ENCODE peak calls at places on chromosomes 3 and 15, in nine cellular contexts. Q is HFF-Myc, S is right lobe of liver, D is HL-60, P is AG04449, J is AG04450, X is ovary, T is cardiac muscle cell, K is heart right ventricle. A is an unnamed sample.

GRCh38 chr3:14201881-14202684 is 23.5 kb downstream of the LSM3 start:
- DNase-seq in Q (no peak), S (peak; percentile 72), D (no peak), P (no peak), J (no peak), X (no peak), T (no peak), K (no peak), A (no peak)

GRCh38 chr3:53509494-53509893 is 15.1 kb downstream of the CACNA1D start:
- DNase-seq in Q (no peak), S (no peak), D (no peak), P (no peak), J (no peak), X (no peak), T (no peak), K (no peak), A (no peak)

GRCh38 chr3:100427694-100428093 is 26.4 kb downstream of the LNP1 start:
- DNase-seq in Q (no peak), S (no peak), D (no peak), P (no peak), J (no peak), X (no peak), T (peak; percentile 83), K (peak; percentile 42), A (no peak)

GRCh38 chr15:38129531-38130199 is 123.0 kb upstream of the SPRED1 start:
- DNase-seq in Q (peak; percentile 100), S (peak; percentile 23), D (peak; percentile 58), P (peak; percentile 85), J (peak; percentile 98), X (peak; percentile 81), T (peak; percentile 100), K (peak; percentile 85), A (no peak)

GRCh38 chr3:189621948-189622603 is 9.1 kb upstream of the TP63 start:
- DNase-seq in Q (no peak), S (peak; percentile 38), D (no peak), P (no peak), J (no peak), X (no peak), T (peak; percentile 26), K (no peak), A (no peak)

GRCh38 chr3:119601154-119601553 is 3.5 kb downstream of the PLA1A start:
- DNase-seq in Q (no peak), S (no peak), D (no peak), P (no peak), J (no peak), X (no peak), T (no peak), K (no peak), A (no peak)

GRCh38 chr3:148681080-148681479 is 16.6 kb upstream of the AGTR1 start:
- DNase-seq in Q (no peak), S (no peak), D (no peak), P (no peak), J (no peak), X (no peak), T (no peak), K (no peak), A (no peak)

GRCh38 chr3:99808163-99808794 is 9.4 kb upstream of the CMSS1 start:
- DNase-seq in Q (peak; percentile 72), S (no peak), D (peak; percentile 60), P (peak; percentile 51), J (peak; percentile 71), X (no peak), T (peak; percentile 88), K (peak; percentile 39), A (peak; percentile 58)

GRCh38 chr3:156098437-156099035 is 21.8 kb upstream of the KCNAB1 start:
- DNase-seq in Q (no peak), S (no peak), D (no peak), P (no peak), J (no peak), X (no peak), T (no peak), K (no peak), A (no peak)

GRCh38 chr3:30162579-30162978 is 443.8 kb upstream of the TGFBR2 start:
- DNase-seq in Q (peak; percentile 66), S (no peak), D (no peak), P (peak; percentile 85), J (peak; percentile 54), X (no peak), T (peak; percentile 26), K (no peak), A (no peak)

GRCh38 chr15:47431501-47431900 is 285.8 kb upstream of the SEMA6D start:
- DNase-seq in Q (no peak), S (no peak), D (no peak), P (peak; percentile 86), J (peak; percentile 62), X (no peak), T (peak; percentile 82), K (no peak), A (no peak)

GRCh38 chr15:59524331-59524731 is 86.3 kb downstream of the FAM81A start:
- DNase-seq in Q (no peak), S (no peak), D (no peak), P (no peak), J (no peak), X (no peak), T (no peak), K (no peak), A (no peak)

GRCh38 chr15:92715753-92716152 is 60.2 kb upstream of the FAM174B start:
- DNase-seq in Q (no peak), S (no peak), D (no peak), P (no peak), J (no peak), X (peak; percentile 47), T (peak; percentile 75), K (no peak), A (no peak)

GRCh38 chr15:100318880-100319279 is 22.9 kb downstream of the ADAMTS17 start:
- DNase-seq in Q (no peak), S (no peak), D (no peak), P (no peak), J (no peak), X (no peak), T (no peak), K (no peak), A (no peak)

GRCh38 chr3:149085828-149086231 is 503 bp downstream of the HLTF start:
- DNase-seq in Q (no peak), S (no peak), D (no peak), P (no peak), J (no peak), X (no peak), T (peak; percentile 40), K (peak; percentile 8), A (peak; percentile 39)

GRCh38 chr15:51382787-51383186 is 41.3 kb downstream of the GLDN start:
- DNase-seq in Q (no peak), S (no peak), D (no peak), P (no peak), J (peak; percentile 11), X (no peak), T (peak; percentile 69), K (no peak), A (peak; percentile 30)

GRCh38 chr3:111926266-111926676 is 52.6 kb upstream of the ABHD10 start:
- DNase-seq in Q (no peak), S (no peak), D (no peak), P (no peak), J (no peak), X (no peak), T (no peak), K (no peak), A (no peak)

GRCh38 chr3:42216820-42217416 is 49.1 kb downstream of the CCK start:
- DNase-seq in Q (no peak), S (no peak), D (no peak), P (no peak), J (no peak), X (no peak), T (no peak), K (no peak), A (peak; percentile 73)

GRCh38 chr15:62163847-62164499 is 1.1 kb downstream of the C2CD4B start:
- DNase-seq in Q (no peak), S (peak; percentile 27), D (no peak), P (no peak), J (no peak), X (no peak), T (no peak), K (no peak), A (no peak)

GRCh38 chr3:190385835-190386688 is 1.9 kb upstream of the CLDN16 start:
- DNase-seq in Q (peak; percentile 78), S (no peak), D (peak; percentile 31), P (peak; percentile 88), J (peak; percentile 84), X (no peak), T (peak; percentile 94), K (no peak), A (no peak)

GRCh38 chr3:44685128-44685800 is 27.2 kb upstream of the ZNF502 start:
- DNase-seq in Q (peak; percentile 9), S (peak; percentile 45), D (no peak), P (peak; percentile 45), J (peak; percentile 59), X (peak; percentile 71), T (peak; percentile 92), K (peak; percentile 78), A (no peak)

GRCh38 chr3:55481918-55482495 is 5.1 kb downstream of the WNT5A start:
- DNase-seq in Q (no peak), S (no peak), D (no peak), P (no peak), J (no peak), X (peak; percentile 69), T (peak; percentile 40), K (no peak), A (no peak)

GRCh38 chr15:66961901-66962300 is 103.5 kb upstream of the SMAD3 start:
- DNase-seq in Q (no peak), S (no peak), D (no peak), P (no peak), J (no peak), X (no peak), T (no peak), K (no peak), A (no peak)

GRCh38 chr15:96053039-96054021 is 277.2 kb upstream of the NR2F2 start:
- DNase-seq in Q (no peak), S (peak; percentile 57), D (no peak), P (no peak), J (no peak), X (peak; percentile 46), T (peak; percentile 47), K (peak; percentile 42), A (no peak)
- H3K4me3 ChIP-seq in Q (no peak overlapping the region), S (peak overlapping the region; percentile 46), D (no peak overlapping the region), P (no peak overlapping the region), J (peak overlapping the region; percentile 20), X (peak overlapping the region; percentile 28), T (peak overlapping the region; percentile 15), K (peak overlapping the region; percentile 20), A (no peak overlapping the region)

GRCh38 chr3:24678021-24678420 is 183.4 kb upstream of the THRB start:
- DNase-seq in Q (no peak), S (no peak), D (no peak), P (no peak), J (no peak), X (no peak), T (no peak), K (no peak), A (no peak)
- H3K4me3 ChIP-seq in Q (peak overlapping the region; percentile 16), S (no peak overlapping the region), D (no peak overlapping the region), P (no peak overlapping the region), J (peak overlapping the region; percentile 31), X (no peak overlapping the region), T (no peak overlapping the region), K (no peak overlapping the region), A (no peak overlapping the region)

GRCh38 chr3:102114264-102114979 is 265.1 kb downstream of the NFKBIZ start:
- DNase-seq in Q (no peak), S (no peak), D (no peak), P (no peak), J (no peak), X (no peak), T (peak; percentile 43), K (no peak), A (no peak)
- H3K4me3 ChIP-seq in Q (no peak overlapping the region), S (no peak overlapping the region), D (no peak overlapping the region), P (no peak overlapping the region), J (no peak overlapping the region), X (no peak overlapping the region), T (no peak overlapping the region), K (no peak overlapping the region), A (no peak overlapping the region)

GRCh38 chr3:61110576-61110975 is 140.7 kb downstream of the FHIT start:
- DNase-seq in Q (no peak), S (no peak), D (no peak), P (no peak), J (no peak), X (no peak), T (no peak), K (no peak), A (no peak)
- H3K4me3 ChIP-seq in Q (no peak overlapping the region), S (no peak overlapping the region), D (no peak overlapping the region), P (no peak overlapping the region), J (no peak overlapping the region), X (no peak overlapping the region), T (no peak overlapping the region), K (no peak overlapping the region), A (no peak overlapping the region)

A was measured in Jurkat, Clone E6-1.